ENCODE peak calls at places on chromosomes 7 and 10, in ten cellular contexts. One of them, this sample, is unnamed.

GRCh38 chr7:146090023-146090645 is 26.5 kb upstream of the CNTNAP2 start:
- DNase-seq in H1: no peak
- DNase-seq in mammary epithelial cell: peak
- DNase-seq in GM23338: peak
- DNase-seq in neural progenitor cell: peak
- DNase-seq in hepatocyte: peak
- DNase-seq in GM23248: peak
- DNase-seq in PC-9: peak
- DNase-seq in fibroblast of lung: peak
- DNase-seq in HCT116: peak
- DNase-seq in this sample: peak

GRCh38 chr10:125768217-125768616 is 7.4 kb downstream of the MMP21 start:
- DNase-seq in fibroblast of lung: peak
- DNase-seq in hepatocyte: no peak
- DNase-seq in neural progenitor cell: peak
- DNase-seq in GM23248: peak
- DNase-seq in HCT116: no peak
- DNase-seq in GM23338: no peak
- DNase-seq in PC-9: no peak
- DNase-seq in mammary epithelial cell: no peak
- DNase-seq in H1: no peak
- DNase-seq in this sample: peak

GRCh38 chr10:230758-231157 is 95.5 kb downstream of the ZMYND11 start:
- DNase-seq in neural progenitor cell: peak
- DNase-seq in fibroblast of lung: peak
- DNase-seq in mammary epithelial cell: no peak
- DNase-seq in GM23248: peak
- DNase-seq in HCT116: peak
- DNase-seq in PC-9: no peak
- DNase-seq in GM23338: peak
- DNase-seq in hepatocyte: no peak
- DNase-seq in H1: no peak
- DNase-seq in this sample: peak

GRCh38 chr10:80599424-80599847 is 61.7 kb downstream of the SH2D4B start:
- DNase-seq in fibroblast of lung: peak
- DNase-seq in GM23248: peak
- DNase-seq in GM23338: peak
- DNase-seq in HCT116: peak
- DNase-seq in hepatocyte: peak
- DNase-seq in neural progenitor cell: peak
- DNase-seq in mammary epithelial cell: peak
- DNase-seq in H1: peak
- DNase-seq in PC-9: peak
- DNase-seq in this sample: peak

GRCh38 chr7:33885290-33886005 is 19.9 kb upstream of the BMPER start:
- DNase-seq in mammary epithelial cell: no peak
- DNase-seq in H1: no peak
- DNase-seq in PC-9: no peak
- DNase-seq in hepatocyte: no peak
- DNase-seq in fibroblast of lung: no peak
- DNase-seq in neural progenitor cell: no peak
- DNase-seq in HCT116: no peak
- DNase-seq in GM23248: no peak
- DNase-seq in GM23338: no peak
- DNase-seq in this sample: no peak

GRCh38 chr7:101820703-101821102 is 3.3 kb downstream of the CUX1 start:
- DNase-seq in GM23338: no peak
- DNase-seq in fibroblast of lung: no peak
- DNase-seq in GM23248: peak
- DNase-seq in H1: no peak
- DNase-seq in neural progenitor cell: peak
- DNase-seq in mammary epithelial cell: no peak
- DNase-seq in hepatocyte: no peak
- DNase-seq in HCT116: no peak
- DNase-seq in PC-9: no peak
- DNase-seq in this sample: peak

GRCh38 chr7:152054377-152055230 is 29.1 kb downstream of the GALNT11 start:
- DNase-seq in hepatocyte: peak
- DNase-seq in neural progenitor cell: no peak
- DNase-seq in PC-9: no peak
- DNase-seq in GM23338: peak
- DNase-seq in HCT116: no peak
- DNase-seq in H1: no peak
- DNase-seq in fibroblast of lung: peak
- DNase-seq in mammary epithelial cell: peak
- DNase-seq in GM23248: peak
- DNase-seq in this sample: peak

GRCh38 chr7:2952316-2952715 is 91.4 kb downstream of the CARD11 start:
- DNase-seq in PC-9: no peak
- DNase-seq in GM23248: no peak
- DNase-seq in H1: no peak
- DNase-seq in neural progenitor cell: no peak
- DNase-seq in GM23338: no peak
- DNase-seq in mammary epithelial cell: no peak
- DNase-seq in HCT116: no peak
- DNase-seq in fibroblast of lung: no peak
- DNase-seq in hepatocyte: no peak
- DNase-seq in this sample: no peak

GRCh38 chr10:79313320-79313719 is 33.9 kb upstream of the PPIF start:
- DNase-seq in neural progenitor cell: no peak
- DNase-seq in mammary epithelial cell: no peak
- DNase-seq in PC-9: no peak
- DNase-seq in HCT116: no peak
- DNase-seq in GM23248: no peak
- DNase-seq in fibroblast of lung: no peak
- DNase-seq in H1: no peak
- DNase-seq in GM23338: no peak
- DNase-seq in hepatocyte: no peak
- DNase-seq in this sample: no peak

GRCh38 chr10:125037145-125037544 is 95.2 kb downstream of the ZRANB1 start:
- DNase-seq in fibroblast of lung: peak
- DNase-seq in HCT116: peak
- DNase-seq in GM23248: peak
- DNase-seq in neural progenitor cell: no peak
- DNase-seq in mammary epithelial cell: peak
- DNase-seq in hepatocyte: peak
- DNase-seq in PC-9: peak
- DNase-seq in H1: no peak
- DNase-seq in GM23338: peak
- DNase-seq in this sample: peak

GRCh38 chr10:59517961-59518360 is 155.6 kb upstream of the FAM13C start:
- DNase-seq in GM23248: no peak
- DNase-seq in neural progenitor cell: no peak
- DNase-seq in hepatocyte: no peak
- DNase-seq in mammary epithelial cell: no peak
- DNase-seq in fibroblast of lung: peak
- DNase-seq in PC-9: no peak
- DNase-seq in GM23338: no peak
- DNase-seq in H1: no peak
- DNase-seq in HCT116: no peak
- DNase-seq in this sample: no peak

GRCh38 chr7:101522021-101522420 is 107.1 kb downstream of the MYL10 start:
- DNase-seq in hepatocyte: no peak
- DNase-seq in neural progenitor cell: no peak
- DNase-seq in HCT116: no peak
- DNase-seq in mammary epithelial cell: no peak
- DNase-seq in GM23338: no peak
- DNase-seq in GM23248: no peak
- DNase-seq in fibroblast of lung: no peak
- DNase-seq in H1: no peak
- DNase-seq in PC-9: no peak
- DNase-seq in this sample: no peak

GRCh38 chr7:1228535-1229333 is 3.9 kb upstream of the UNCX start:
- DNase-seq in fibroblast of lung: no peak
- DNase-seq in GM23248: no peak
- DNase-seq in hepatocyte: no peak
- DNase-seq in GM23338: peak
- DNase-seq in HCT116: no peak
- DNase-seq in mammary epithelial cell: no peak
- DNase-seq in neural progenitor cell: no peak
- DNase-seq in PC-9: no peak
- DNase-seq in H1: no peak
- DNase-seq in this sample: peak
- TF ChIP-seq EZH2 in fibroblast of lung: peak
- TF ChIP-seq EZH2 in GM23248: peak
- TF ChIP-seq EZH2 in hepatocyte: peak
- TF ChIP-seq EZH2 in GM23338: peak
- TF ChIP-seq EZH2 in HCT116: no peak
- TF ChIP-seq EZH2 in mammary epithelial cell: no peak
- TF ChIP-seq EZH2 in neural progenitor cell: peak
- TF ChIP-seq EZH2 in PC-9: no peak
- TF ChIP-seq EZH2 in H1: no peak
- TF ChIP-seq EZH2 in this sample: no peak

GRCh38 chr10:69629897-69630650 is at the start of gene FAM241B:
- DNase-seq in H1: peak
- DNase-seq in GM23338: peak
- DNase-seq in fibroblast of lung: peak
- DNase-seq in PC-9: peak
- DNase-seq in hepatocyte: peak
- DNase-seq in mammary epithelial cell: peak
- DNase-seq in GM23248: peak
- DNase-seq in neural progenitor cell: peak
- DNase-seq in HCT116: peak
- DNase-seq in this sample: peak
- TF ChIP-seq EZH2 in H1: no peak
- TF ChIP-seq EZH2 in GM23338: peak
- TF ChIP-seq EZH2 in fibroblast of lung: no peak
- TF ChIP-seq EZH2 in PC-9: no peak
- TF ChIP-seq EZH2 in hepatocyte: no peak
- TF ChIP-seq EZH2 in mammary epithelial cell: no peak
- TF ChIP-seq EZH2 in GM23248: no peak
- TF ChIP-seq EZH2 in neural progenitor cell: peak
- TF ChIP-seq EZH2 in HCT116: no peak
- TF ChIP-seq EZH2 in this sample: no peak

GRCh38 chr7:158588878-158589442 is 1.3 kb upstream of the PTPRN2 start:
- DNase-seq in H1: no peak
- DNase-seq in HCT116: no peak
- DNase-seq in neural progenitor cell: no peak
- DNase-seq in mammary epithelial cell: no peak
- DNase-seq in hepatocyte: no peak
- DNase-seq in fibroblast of lung: no peak
- DNase-seq in GM23248: no peak
- DNase-seq in GM23338: no peak
- DNase-seq in PC-9: no peak
- DNase-seq in this sample: no peak
- TF ChIP-seq EZH2 in H1: peak
- TF ChIP-seq EZH2 in HCT116: no peak
- TF ChIP-seq EZH2 in neural progenitor cell: no peak
- TF ChIP-seq EZH2 in mammary epithelial cell: no peak
- TF ChIP-seq EZH2 in hepatocyte: no peak
- TF ChIP-seq EZH2 in fibroblast of lung: no peak
- TF ChIP-seq EZH2 in GM23248: no peak
- TF ChIP-seq EZH2 in GM23338: no peak
- TF ChIP-seq EZH2 in PC-9: no peak
- TF ChIP-seq EZH2 in this sample: no peak

DNA sequence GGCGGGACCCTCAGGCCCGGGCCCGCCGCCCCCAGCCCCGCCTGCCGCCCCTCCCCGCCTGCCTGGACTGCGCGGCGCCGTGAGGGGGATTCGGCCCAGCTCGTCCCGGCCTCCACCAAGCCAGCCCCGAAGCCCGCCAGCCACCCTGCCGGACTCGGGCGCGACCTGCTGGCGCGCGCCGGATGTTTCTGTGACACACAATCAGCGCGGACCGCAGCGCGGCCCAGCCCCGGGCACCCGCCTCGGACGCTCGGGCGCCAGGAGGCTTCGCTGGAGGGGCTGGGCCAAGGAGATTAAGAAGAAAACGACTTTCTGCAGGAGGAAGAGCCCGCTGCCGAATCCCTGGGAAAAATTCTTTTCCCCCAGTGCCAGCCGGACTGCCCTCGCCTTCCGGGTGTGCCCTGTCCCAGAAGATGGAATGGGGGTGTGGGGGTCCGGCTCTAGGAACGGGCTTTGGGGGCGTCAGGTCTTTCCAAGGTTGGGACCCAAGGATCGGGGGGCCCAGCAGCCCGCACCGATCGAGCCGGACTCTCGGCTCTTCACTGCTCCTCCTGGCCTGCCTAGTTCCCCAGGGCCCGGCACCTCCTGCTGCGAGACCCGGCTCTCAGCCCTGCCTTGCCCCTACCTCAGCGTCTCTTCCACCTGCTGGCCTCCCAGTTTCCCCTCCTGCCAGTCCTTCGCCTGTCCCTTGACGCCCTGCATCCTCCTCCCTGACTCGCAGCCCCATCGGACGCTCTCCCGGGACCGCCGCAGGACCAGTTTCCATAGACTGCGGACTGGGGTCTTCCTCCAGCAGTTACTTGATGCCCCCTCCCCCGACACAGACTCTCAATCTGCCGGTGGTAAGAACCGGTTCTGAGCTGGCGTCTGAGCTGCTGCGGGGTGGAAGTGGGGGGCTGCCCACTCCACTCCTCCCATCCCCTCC is 82.7 kb downstream of the PAX2 start:
- DNase-seq in hepatocyte: peak
- DNase-seq in GM23248: peak
- DNase-seq in mammary epithelial cell: peak
- DNase-seq in H1: peak
- DNase-seq in GM23338: peak
- DNase-seq in HCT116: no peak
- DNase-seq in neural progenitor cell: peak
- DNase-seq in PC-9: peak
- DNase-seq in fibroblast of lung: peak
- DNase-seq in this sample: peak
- TF ChIP-seq EZH2 in hepatocyte: peak
- TF ChIP-seq EZH2 in GM23248: peak
- TF ChIP-seq EZH2 in mammary epithelial cell: peak
- TF ChIP-seq EZH2 in H1: no peak
- TF ChIP-seq EZH2 in GM23338: peak
- TF ChIP-seq EZH2 in HCT116: no peak
- TF ChIP-seq EZH2 in neural progenitor cell: peak
- TF ChIP-seq EZH2 in PC-9: no peak
- TF ChIP-seq EZH2 in fibroblast of lung: peak
- TF ChIP-seq EZH2 in this sample: peak

GRCh38 chr10:100746413-100746931 is 1.1 kb downstream of the PAX2 start:
- DNase-seq in hepatocyte: no peak
- DNase-seq in GM23338: no peak
- DNase-seq in H1: no peak
- DNase-seq in PC-9: no peak
- DNase-seq in mammary epithelial cell: no peak
- DNase-seq in fibroblast of lung: no peak
- DNase-seq in GM23248: no peak
- DNase-seq in HCT116: no peak
- DNase-seq in neural progenitor cell: no peak
- DNase-seq in this sample: no peak
- TF ChIP-seq EZH2 in hepatocyte: peak
- TF ChIP-seq EZH2 in GM23338: peak
- TF ChIP-seq EZH2 in H1: peak
- TF ChIP-seq EZH2 in PC-9: no peak
- TF ChIP-seq EZH2 in mammary epithelial cell: peak
- TF ChIP-seq EZH2 in fibroblast of lung: peak
- TF ChIP-seq EZH2 in GM23248: no peak
- TF ChIP-seq EZH2 in HCT116: no peak
- TF ChIP-seq EZH2 in neural progenitor cell: peak
- TF ChIP-seq EZH2 in this sample: no peak

This sample was measured in A673.